ENCODE peak calls at places on chromosomes 12 and 14, in five cellular contexts. U, G, V, E and N are unnamed samples.

GRCh38 chr14:89032086-89032649 is 207.7 kb downstream of the TTC8 start:
- DNase-seq in G (no peak), E (peak), U (no peak), V (no peak), N (no peak)

GRCh38 chr12:114361992-114362391 is 44.0 kb downstream of the TBX5 start:
- DNase-seq in V (no peak), U (no peak), G (no peak), E (no peak), N (no peak)

GRCh38 chr12:24560192-24560591 is 388.7 kb downstream of the BCAT1 start:
- DNase-seq in V (no peak), E (no peak), G (no peak), U (no peak), N (no peak)

GRCh38 chr12:96302706-96303310 is 97.4 kb downstream of the CDK17 start:
- DNase-seq in U (no peak), G (no peak), E (no peak), V (no peak), N (no peak)

GRCh38 chr12:5997260-5997659 is 52.2 kb upstream of the ANO2 start:
- DNase-seq in E (no peak), V (no peak), U (no peak), G (no peak), N (no peak)

GRCh38 chr12:128387811-128388422 is 120.9 kb downstream of the TMEM132C start:
- DNase-seq in V (no peak), U (no peak), E (peak), G (no peak), N (peak)

GRCh38 chr12:131808744-131809371 is 19.3 kb upstream of the MMP17 start:
- DNase-seq in V (peak), U (no peak), G (no peak), E (no peak), N (no peak)

GRCh38 chr12:124518051-124518932 is 49.1 kb downstream of the NCOR2 start:
- DNase-seq in G (no peak), E (peak), V (peak), U (no peak), N (peak)

GRCh38 chr12:115871714-115872113 is 405.8 kb downstream of the MED13L start:
- DNase-seq in V (no peak), G (peak), U (no peak), E (peak), N (no peak)

GRCh38 chr12:76303989-76304460 is 44.2 kb downstream of the BBS10 start:
- DNase-seq in E (no peak), G (no peak), U (no peak), V (no peak), N (no peak)

GRCh38 chr14:92800012-92800411 is 5.9 kb downstream of the GOLGA5 start:
- DNase-seq in V (no peak), G (no peak), E (no peak), U (no peak), N (no peak)

GRCh38 chr12:132142679-132143327 is 1.3 kb downstream of the DDX51 start:
- DNase-seq in V (no peak), E (peak), U (no peak), G (no peak), N (no peak)

GRCh38 chr14:103788086-103788485 is 59.3 kb downstream of the PPP1R13B start:
- DNase-seq in E (no peak), U (no peak), G (no peak), V (no peak), N (no peak)
- H3K27ac ChIP-seq in E (no peak), U (no peak), G (no peak), V (no peak), N (no peak)

GRCh38 chr14:44163946-44164345 is 343.1 kb downstream of the FSCB start:
- DNase-seq in V (no peak), G (no peak), U (no peak), E (no peak), N (no peak)

GRCh38 chr14:44170099-44170498 is 337.0 kb downstream of the FSCB start:
- DNase-seq in E (no peak), V (no peak), U (no peak), G (no peak), N (no peak)

GRCh38 chr14:44165286-44165685 is 341.8 kb downstream of the FSCB start:
- DNase-seq in V (no peak), G (no peak), E (no peak), U (no peak), N (no peak)

GRCh38 chr14:44168566-44168965 is 338.5 kb downstream of the FSCB start:
- DNase-seq in U (no peak), E (no peak), V (no peak), G (no peak), N (no peak)

GRCh38 chr14:44166611-44167010 is 340.5 kb downstream of the FSCB start:
- DNase-seq in E (no peak), V (no peak), G (no peak), U (no peak), N (no peak)
- H3K27ac ChIP-seq in E (no peak), V (no peak), G (no peak), U (no peak), N (no peak)

GRCh38 chr12:113318046-113318656 is 16.8 kb downstream of the SLC8B1 start:
- DNase-seq in E (no peak), U (no peak), G (no peak), V (no peak), N (no peak)
- H3K27ac ChIP-seq in E (no peak), U (no peak), G (no peak), V (no peak), N (no peak)

DNA sequence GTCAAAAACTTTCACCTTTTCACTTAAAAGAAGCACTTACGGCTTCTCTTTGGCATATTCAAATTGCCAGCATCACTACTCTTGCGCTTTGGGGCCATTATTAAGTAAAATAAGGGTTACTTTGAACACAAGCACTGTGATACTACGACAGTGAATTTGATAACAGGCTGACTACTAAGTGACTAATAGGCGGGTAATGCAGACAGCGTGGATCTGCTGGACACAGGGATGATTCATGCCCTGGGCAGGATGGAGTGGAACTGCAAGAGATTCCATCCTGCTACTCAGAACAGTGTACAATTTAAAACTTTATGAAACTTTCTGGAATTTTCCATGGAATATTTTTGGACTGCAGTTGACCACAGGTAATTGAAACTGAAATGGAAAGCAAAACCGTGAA is 45.9 kb downstream of the YEATS4 start:
- DNase-seq in V (no peak), G (no peak), E (no peak), U (no peak), N (no peak)
- H3K27ac ChIP-seq in V (no peak), G (no peak), E (no peak), U (no peak), N (no peak)

DNA sequence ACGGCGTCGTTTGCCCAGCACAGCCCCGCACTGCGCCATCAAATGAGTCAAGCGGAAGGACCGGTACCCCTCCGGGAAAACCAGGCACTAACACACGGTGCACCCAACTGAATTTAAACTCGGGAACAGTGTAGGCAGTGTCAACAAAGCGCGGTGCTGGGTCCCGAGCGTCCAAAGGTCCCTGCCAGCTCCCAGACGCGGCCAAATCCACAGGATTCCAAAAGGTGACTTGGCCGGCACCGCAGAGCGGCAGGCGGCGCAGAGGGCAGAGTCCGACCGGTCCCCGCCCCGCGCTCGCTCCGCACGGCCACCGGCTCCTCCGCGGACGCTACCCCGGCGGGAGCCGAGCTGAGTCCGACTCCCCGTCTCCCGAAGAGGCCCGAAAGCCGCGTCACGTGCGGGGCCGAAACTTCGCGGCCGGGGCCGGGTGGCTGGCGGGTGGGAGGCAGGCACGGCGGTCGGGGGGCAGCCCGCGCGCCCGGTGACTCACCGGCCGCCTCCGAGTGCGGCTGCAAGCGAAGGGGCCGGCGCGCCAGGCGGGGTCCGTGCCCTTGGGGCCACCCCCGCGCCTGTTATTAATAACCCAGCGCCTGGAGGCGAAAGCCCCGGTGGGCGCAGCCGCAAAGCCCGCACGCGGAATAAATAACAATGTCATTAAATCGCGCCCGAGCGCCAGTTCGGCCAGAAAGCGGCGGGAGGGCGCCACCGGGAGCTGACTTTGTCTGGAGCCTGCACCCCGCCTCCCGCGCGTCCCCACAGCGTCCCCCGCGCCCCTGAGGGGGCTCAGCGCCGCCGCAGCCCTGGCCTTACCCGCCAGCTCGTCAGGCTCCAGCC is 823 bp downstream of the DENND5B start:
- DNase-seq in V (peak), U (no peak), E (peak), G (peak), N (peak)
- H3K27ac ChIP-seq in V (peak), U (no peak), E (peak), G (peak), N (peak)

GRCh38 chr12:3101309-3102022 is 24.3 kb downstream of the TSPAN9 start:
- DNase-seq in E (no peak), V (no peak), G (no peak), U (no peak), N (peak)

GRCh38 chr12:3098436-3098835 is 21.3 kb downstream of the TSPAN9 start:
- DNase-seq in G (no peak), E (no peak), V (no peak), U (no peak), N (no peak)

GRCh38 chr12:3099146-3099545 is 22.0 kb downstream of the TSPAN9 start:
- DNase-seq in G (no peak), E (no peak), V (no peak), U (no peak), N (no peak)

GRCh38 chr12:3097836-3098235 is 20.7 kb downstream of the TSPAN9 start:
- DNase-seq in V (no peak), G (no peak), E (no peak), U (no peak), N (no peak)

DNA sequence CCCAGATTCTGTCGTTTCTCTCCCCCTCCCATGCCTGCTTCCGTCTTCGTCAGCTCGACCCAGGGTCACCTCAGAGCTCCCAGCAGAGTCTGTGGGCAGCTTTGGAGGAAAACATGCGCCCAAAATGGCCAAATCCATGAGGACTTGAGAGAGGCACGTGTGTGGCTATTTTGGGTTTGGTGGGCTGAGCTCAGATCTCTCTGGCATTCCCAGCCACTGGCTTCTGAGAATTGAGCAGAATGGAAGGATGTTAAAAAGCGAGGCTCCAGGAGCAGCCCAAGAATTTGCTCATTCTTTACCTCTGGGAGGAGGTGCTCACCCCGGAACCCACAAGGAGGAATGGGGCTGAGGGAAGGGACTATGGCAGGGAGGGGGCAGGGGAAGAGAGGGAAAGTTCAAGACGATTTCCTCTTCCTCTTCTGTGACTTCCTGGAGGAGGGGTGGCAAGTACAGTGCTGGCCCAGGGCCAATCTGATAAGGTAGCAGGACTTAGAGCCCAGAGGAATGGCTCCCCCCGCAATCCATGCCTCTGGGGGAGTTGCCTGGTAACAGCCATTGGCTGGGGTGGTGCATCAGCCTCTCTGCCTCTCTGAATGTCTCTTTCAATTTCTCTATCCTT is 20.1 kb downstream of the TSPAN9 start:
- DNase-seq in G (no peak), E (no peak), V (peak), U (no peak), N (no peak)
- H3K27ac ChIP-seq in G (no peak), E (no peak), V (peak), U (no peak), N (peak)

GRCh38 chr14:54564071-54564798 is 2.7 kb upstream of the SAMD4A start:
- DNase-seq in E (no peak), V (no peak), G (no peak), U (no peak), N (no peak)
- H3K27ac ChIP-seq in E (no peak), V (peak), G (no peak), U (peak), N (peak)

GRCh38 chr12:15837141-15837781 is 44.9 kb upstream of the STRAP start:
- DNase-seq in V (no peak), G (no peak), E (no peak), U (no peak), N (no peak)

GRCh38 chr12:15834575-15834974 is 45.4 kb upstream of the EPS8 start:
- DNase-seq in E (no peak), U (no peak), G (no peak), V (no peak), N (no peak)

GRCh38 chr12:15842106-15842505 is 40.1 kb upstream of the STRAP start:
- DNase-seq in V (no peak), E (no peak), G (no peak), U (no peak), N (no peak)

GRCh38 chr12:15838986-15839385 is 43.2 kb upstream of the STRAP start:
- DNase-seq in G (no peak), V (no peak), E (no peak), U (no peak), N (no peak)

DNA sequence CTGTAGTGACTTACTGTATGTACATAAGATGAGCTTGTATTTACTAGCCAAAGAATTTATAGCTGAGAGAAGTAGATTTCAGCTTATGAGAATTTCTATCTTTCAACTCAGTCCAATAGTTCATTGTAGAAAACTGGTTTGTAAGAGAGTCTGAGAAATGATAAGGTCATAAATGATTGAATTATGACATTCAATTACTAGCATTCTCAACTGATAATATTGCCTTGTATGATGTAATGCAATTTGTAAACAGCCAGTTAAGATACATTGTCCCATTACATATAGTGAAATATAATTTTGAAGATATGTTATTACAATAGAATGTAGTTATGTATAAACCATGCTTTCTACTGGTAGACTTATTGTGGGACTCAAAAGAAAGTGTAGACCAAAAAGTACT is 42.5 kb upstream of the STRAP start:
- DNase-seq in G (no peak), U (no peak), V (no peak), E (no peak), N (no peak)
- H3K27ac ChIP-seq in G (no peak), U (no peak), V (no peak), E (no peak), N (no peak)

DNA sequence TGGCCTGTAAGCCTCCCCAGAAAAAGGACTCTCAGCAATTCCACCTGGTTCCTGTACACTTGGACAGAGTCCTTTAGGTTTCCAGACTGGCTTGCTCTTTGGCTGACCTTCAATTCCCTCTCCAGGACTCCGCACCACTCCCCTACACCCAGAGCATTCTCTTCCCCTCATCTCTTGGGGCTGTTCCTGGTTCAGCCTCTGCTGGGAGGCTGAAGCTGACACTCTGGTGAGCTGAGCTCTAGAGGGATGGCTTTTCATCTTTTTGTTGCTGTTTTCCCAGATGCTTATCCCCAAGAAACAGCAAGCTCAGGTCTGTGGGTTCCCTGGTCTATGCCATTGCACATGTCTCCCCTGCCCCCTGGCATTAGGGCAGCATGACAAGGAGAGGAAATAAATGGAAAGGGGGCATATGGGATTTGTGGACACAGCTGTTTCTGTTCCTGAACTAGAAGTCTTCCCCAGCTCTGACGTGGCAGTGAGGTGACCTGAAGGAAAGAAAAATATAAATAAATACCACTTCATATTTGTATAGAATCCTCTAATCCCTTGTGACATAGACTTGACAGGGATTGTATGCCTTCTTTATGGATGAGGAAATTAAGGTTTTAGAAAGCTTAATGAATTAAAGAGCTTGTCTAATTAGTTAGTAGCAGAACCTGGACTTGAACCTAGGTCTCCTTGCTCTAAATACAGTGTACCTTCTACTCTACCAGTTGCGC is 1.4 kb downstream of the RNASE7 start:
- DNase-seq in E (no peak), G (no peak), U (no peak), V (no peak), N (no peak)
- H3K27ac ChIP-seq in E (no peak), G (no peak), U (no peak), V (peak), N (peak)

DNA sequence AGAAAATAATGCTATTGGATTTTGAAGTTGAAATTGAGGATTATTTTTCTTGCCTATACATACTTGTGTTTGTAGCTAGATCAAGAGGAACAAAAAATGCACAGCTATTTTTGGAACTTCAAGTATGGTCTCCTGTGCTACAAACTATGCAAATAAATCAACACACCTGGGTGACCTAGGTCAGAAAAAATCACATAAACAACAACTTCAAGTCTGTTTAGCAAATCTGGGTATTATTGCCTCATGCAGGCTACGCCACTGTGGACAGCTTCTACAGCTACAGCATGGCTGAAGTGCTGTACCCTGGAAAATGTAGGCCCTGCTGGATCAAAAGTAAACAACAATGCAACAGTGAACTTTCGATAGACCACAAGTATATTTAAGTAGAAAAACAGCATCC is 87.5 kb downstream of the SLC6A15 start:
- DNase-seq in V (no peak), E (no peak), U (no peak), G (no peak), N (no peak)
- H3K27ac ChIP-seq in V (no peak), E (no peak), U (no peak), G (no peak), N (no peak)